ENCODE peak calls at places on chromosomes 16 and 17, in ten cellular contexts. F is GM12865; I is NCI-H1105 treated with DMSO at 0.1 percent for 48 hours; Z is NCI-H524; H is activated CD8-positive, alpha-beta T cell treated with anti-CD3 and anti-CD28 coated beads, Interleukin-2, amount 10 ng/mL, durations not matched to agents 7 days and 5 days; K is Calu3; V is fibroblast of lung; P is activated T-cell treated with anti-CD3 and anti-CD28 coated beads for 1 hour; M is AG08395; S is neuronal stem cell. A is an unnamed sample.

GRCh38 chr17:336110-337021 is 16.2 kb downstream of the RPH3AL start:
- DNase-seq in F (no peak), I (peak; percentile 49), Z (peak; percentile 90), H (no peak), K (no peak), V (no peak), P (peak; percentile 46), M (peak; percentile 41), S (no peak), A (no peak)

GRCh38 chr16:49416276-49416675 is 42.7 kb downstream of the C16orf78 start:
- DNase-seq in F (no peak), I (no peak), Z (no peak), H (no peak), K (no peak), V (no peak), P (no peak), M (no peak), S (no peak), A (no peak)

GRCh38 chr16:84768061-84768797 is 51.6 kb upstream of the CRISPLD2 start:
- DNase-seq in F (no peak), I (no peak), Z (no peak), H (peak; percentile 44), K (no peak), V (no peak), P (no peak), M (no peak), S (no peak), A (no peak)

GRCh38 chr17:8735336-8735939 is 9.2 kb downstream of the CCDC42 start:
- DNase-seq in F (no peak), I (no peak), Z (no peak), H (no peak), K (no peak), V (no peak), P (no peak), M (no peak), S (no peak), A (no peak)

GRCh38 chr16:56041556-56042140 is 149.6 kb upstream of the GNAO1 start:
- DNase-seq in F (peak; percentile 29), I (peak; percentile 45), Z (peak; percentile 69), H (peak; percentile 41), K (peak; percentile 53), V (no peak), P (peak; percentile 0), M (no peak), S (peak; percentile 32), A (no peak)

GRCh38 chr17:54196751-54197150 is 374.0 kb downstream of the KIF2B start:
- DNase-seq in F (no peak), I (no peak), Z (peak; percentile 31), H (no peak), K (no peak), V (no peak), P (no peak), M (no peak), S (no peak), A (no peak)

GRCh38 chr17:64015447-64015846 is 5.0 kb downstream of the ICAM2 start:
- DNase-seq in F (no peak), I (no peak), Z (no peak), H (no peak), K (no peak), V (no peak), P (no peak), M (no peak), S (no peak), A (no peak)

GRCh38 chr16:71188956-71189712 is 41.4 kb downstream of the HYDIN start:
- DNase-seq in F (no peak), I (no peak), Z (no peak), H (no peak), K (no peak), V (no peak), P (no peak), M (no peak), S (no peak), A (no peak)

GRCh38 chr17:39175695-39176093 is 9.7 kb upstream of the ARL5C start:
- DNase-seq in F (no peak), I (no peak), Z (no peak), H (no peak), K (no peak), V (no peak), P (no peak), M (no peak), S (no peak), A (no peak)

GRCh38 chr16:21277927-21278706 is at the start of gene CRYM:
- DNase-seq in F (peak; percentile 54), I (peak; percentile 54), Z (peak; percentile 32), H (peak; percentile 56), K (peak; percentile 83), V (no peak), P (peak; percentile 14), M (peak; percentile 70), S (peak; percentile 67), A (peak; percentile 32)

GRCh38 chr17:35969558-35970442 is 11.5 kb downstream of the CCL16 start:
- DNase-seq in F (peak; percentile 85), I (peak; percentile 58), Z (peak; percentile 70), H (peak; percentile 86), K (peak; percentile 77), V (peak; percentile 57), P (peak; percentile 58), M (peak; percentile 77), S (peak; percentile 86), A (peak; percentile 77)

GRCh38 chr17:47751471-47751870 is 18.4 kb downstream of the TBX21 start:
- DNase-seq in F (no peak), I (no peak), Z (no peak), H (no peak), K (no peak), V (no peak), P (no peak), M (no peak), S (no peak), A (no peak)

GRCh38 chr16:67016143-67016542 is 12.8 kb upstream of the CBFB start:
- DNase-seq in F (no peak), I (no peak), Z (no peak), H (no peak), K (no peak), V (no peak), P (no peak), M (no peak), S (no peak), A (no peak)